ENCODE peak calls at places on chromosomes 13 and 19, in four cellular contexts. C is fibroblast of lung, V is AG10803, L is kidney. F is an unnamed sample.
A peak's percentile ranks its signal among the peaks of the same experiment; 100 is the strongest.

GRCh38 chr19:10112037-10112751 is 701 bp downstream of the P2RY11 start:
- DNase-seq in C (no peak), V (peak; percentile 37), L (no peak), F (no peak)

GRCh38 chr19:48618278-48618915 is 581 bp downstream of the RPL18 start:
- DNase-seq in C (no peak), V (no peak), L (peak; percentile 83), F (no peak)

GRCh38 chr13:109684836-109685602 is 101.4 kb downstream of the IRS2 start:
- DNase-seq in C (peak; percentile 41), V (no peak), L (no peak), F (no peak)

GRCh38 chr13:30164141-30164540 is 143.2 kb downstream of the KATNAL1 start:
- DNase-seq in C (no peak), V (no peak), L (no peak), F (no peak)

GRCh38 chr19:45142728-45143115 is 18.1 kb downstream of the NKPD1 start:
- DNase-seq in C (no peak), V (no peak), L (no peak), F (no peak)

GRCh38 chr13:44013666-44014291 is 134.1 kb downstream of the LACC1 start:
- DNase-seq in C (peak; percentile 81), V (peak; percentile 46), L (no peak), F (peak; percentile 33)

GRCh38 chr13:113919761-113920160 is 54.1 kb downstream of the C13orf46 start:
- DNase-seq in C (no peak), V (no peak), L (no peak), F (no peak)

GRCh38 chr19:32396046-32396652 is 9.4 kb upstream of the DPY19L3 start:
- DNase-seq in C (no peak), V (peak; percentile 67), L (no peak), F (no peak)

GRCh38 chr19:8631425-8631819 is 989 bp downstream of the NFILZ start:
- DNase-seq in C (peak; percentile 85), V (peak; percentile 64), L (peak; percentile 95), F (no peak)

GRCh38 chr13:75635101-75635620 is 969 bp upstream of the LMO7 start:
- DNase-seq in C (peak; percentile 39), V (no peak), L (no peak), F (no peak)

GRCh38 chr13:40552895-40553294 is 113.5 kb downstream of the FOXO1 start:
- DNase-seq in C (no peak), V (no peak), L (no peak), F (no peak)

GRCh38 chr13:96532804-96533203 is 442.9 kb downstream of the HS6ST3 start:
- DNase-seq in C (no peak), V (no peak), L (no peak), F (no peak)

GRCh38 chr19:54343868-54344267 is 4.9 kb upstream of the LILRA4 start:
- DNase-seq in C (no peak), V (no peak), L (no peak), F (no peak)

GRCh38 chr19:10238172-10238783 is 7.1 kb upstream of the S1PR2 start:
- DNase-seq in C (peak; percentile 17), V (peak; percentile 91), L (peak; percentile 79), F (no peak)

GRCh38 chr13:100128373-100128772 is 39.5 kb downstream of the PCCA start:
- DNase-seq in C (peak; percentile 93), V (no peak), L (no peak), F (no peak)

GRCh38 chr13:94369862-94370491 is 109.5 kb downstream of the DCT start:
- DNase-seq in C (peak; percentile 18), V (no peak), L (no peak), F (no peak)

GRCh38 chr19:41505105-41505504 is 62.1 kb downstream of the ERICH4 start:
- DNase-seq in C (no peak), V (no peak), L (no peak), F (no peak)

DNA sequence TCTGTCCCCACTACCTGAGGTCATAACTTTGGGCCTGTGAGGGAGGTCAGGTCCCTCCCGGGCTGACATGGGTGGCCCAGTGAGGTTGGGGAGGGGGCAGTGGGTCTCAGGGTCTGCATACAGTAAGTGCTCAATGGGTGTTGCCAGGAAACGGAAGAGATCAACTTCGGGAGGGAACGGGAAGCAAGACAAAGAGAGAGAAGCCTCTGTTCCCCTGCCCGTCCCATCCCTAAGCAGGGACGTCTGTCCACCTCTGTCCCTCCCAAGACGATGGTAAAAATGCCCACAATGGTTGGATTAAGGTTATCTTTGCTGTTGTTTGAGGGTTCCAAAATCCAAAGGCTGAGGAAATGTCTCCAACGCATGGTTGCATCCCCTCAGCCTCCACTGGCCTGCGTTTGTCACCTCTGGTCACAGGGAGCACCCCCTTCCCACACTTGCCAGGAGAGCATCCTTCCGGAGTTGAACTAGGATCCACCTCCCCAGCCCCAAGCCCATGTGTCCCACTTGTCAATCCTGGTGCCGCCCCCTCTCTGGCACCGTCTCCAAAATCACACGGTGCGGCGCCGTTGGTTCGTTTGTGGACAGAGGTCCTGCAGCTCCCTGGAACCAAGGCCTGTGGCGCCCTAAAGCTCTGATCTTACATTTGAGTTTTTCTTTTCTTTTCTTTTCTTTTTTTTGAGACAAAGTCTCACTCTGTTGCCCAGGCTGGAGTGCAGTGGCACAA is 774 bp upstream of the HOMER3 start:
- DNase-seq in C (no peak), V (no peak), L (no peak), F (no peak)
- H3K4me3 ChIP-seq in C (peak overlapping the region; percentile 50), V (peak overlapping the region; percentile 57), L (peak overlapping the region; percentile 28), F (peak overlapping the region; percentile 22)

DNA sequence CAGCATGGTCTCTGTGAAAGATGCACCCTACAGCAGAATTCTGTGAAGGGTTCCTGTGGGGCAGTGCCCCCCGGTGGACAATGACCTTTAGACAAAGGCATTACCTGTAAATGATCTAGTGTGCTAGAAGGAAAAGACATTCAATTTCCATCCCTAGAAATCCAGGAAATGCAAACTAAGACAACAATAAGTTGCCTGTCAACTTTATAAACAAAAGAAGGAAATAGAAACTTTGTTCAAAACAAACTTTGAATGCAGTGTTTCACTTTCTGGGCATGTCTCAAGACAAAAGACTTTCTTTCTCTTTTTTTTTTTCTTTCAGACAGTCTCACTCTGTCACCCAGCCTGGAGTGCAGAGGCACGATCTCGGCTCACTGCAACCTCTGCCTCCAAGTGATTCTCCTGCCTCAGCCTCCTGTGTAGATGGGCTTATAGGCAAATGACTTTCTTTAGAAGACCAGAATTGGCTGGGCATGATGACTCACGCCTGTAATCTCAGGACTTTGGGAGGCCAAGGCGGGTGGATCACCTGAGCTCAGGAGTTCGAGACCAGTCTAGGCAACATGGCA is 15.5 kb downstream of the TEX101 start:
- DNase-seq in C (no peak), V (no peak), L (no peak), F (no peak)
- TF ChIP-seq CTCF in C (no peak), V (peak; percentile 29), L (peak; percentile 9), F (peak; percentile 24)

GRCh38 chr19:38307597-38307996 is 3.5 kb downstream of the C19orf33 start:
- DNase-seq in C (no peak), V (no peak), L (no peak), F (no peak)
- H3K4me3 ChIP-seq in C (no peak overlapping the region), V (no peak overlapping the region), L (no peak overlapping the region), F (no peak overlapping the region)

GRCh38 chr13:111398715-111399299 is 78.4 kb downstream of the TEX29 start:
- DNase-seq in C (no peak), V (peak; percentile 74), L (no peak), F (no peak)
- TF ChIP-seq CTCF in C (no peak), V (peak; percentile 66), L (no peak), F (no peak)

DNA sequence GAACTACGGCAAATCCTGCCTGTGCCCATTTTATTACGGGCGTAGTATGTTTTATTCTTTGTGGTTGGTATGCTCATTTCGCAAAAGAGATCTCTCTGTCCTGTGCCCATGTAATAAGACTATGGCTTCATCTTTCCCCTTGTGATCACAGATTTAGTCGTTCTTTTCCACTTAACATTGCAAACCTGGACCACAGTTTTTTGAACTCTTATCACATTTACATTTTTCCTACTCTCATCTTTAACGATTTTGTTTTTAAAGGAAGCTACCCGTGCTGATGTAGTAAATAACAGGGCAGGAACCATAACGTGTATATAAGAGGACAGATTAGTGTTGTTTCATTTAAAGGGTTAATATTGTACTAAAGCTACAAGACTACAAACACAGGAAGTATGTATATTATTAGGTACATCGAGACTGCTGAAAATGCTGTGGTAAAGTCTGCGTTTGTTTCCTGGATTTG is 3.1 kb upstream of the MYCBP2 start:
- DNase-seq in C (no peak), V (no peak), L (no peak), F (no peak)
- H3K4me3 ChIP-seq in C (peak overlapping the region; percentile 82), V (peak overlapping the region; percentile 87), L (peak overlapping the region; percentile 89), F (peak overlapping the region; percentile 76)